ENCODE peak calls at places on chromosomes 16 and 17, in seven cellular contexts. H is HCT116, Q is ovary, F is lung, G is sigmoid colon, J is endodermal cell, X is astrocyte of the cerebellum. B is an unnamed sample.

GRCh38 chr17:38912221-38912813 is 13.1 kb upstream of the LASP1NB start:
- DNase-seq in H (no peak), Q (peak; percentile 86), F (no peak), G (peak; percentile 91), J (peak; percentile 40), X (no peak), B (peak; percentile 82)

GRCh38 chr16:16797239-16797638 is 418.3 kb downstream of the NPIPA7 start:
- DNase-seq in H (no peak), Q (no peak), F (no peak), G (no peak), J (peak; percentile 63), X (no peak), B (no peak)

GRCh38 chr16:67571981-67572431 is 9.7 kb downstream of the CTCF start:
- DNase-seq in H (no peak), Q (no peak), F (no peak), G (no peak), J (no peak), X (no peak), B (no peak)

GRCh38 chr17:76038050-76038449 is 10.9 kb upstream of the EVPL start:
- DNase-seq in H (no peak), Q (no peak), F (no peak), G (no peak), J (no peak), X (no peak), B (no peak)

GRCh38 chr16:31216116-31216469 is 842 bp downstream of the PYDC1 start:
- DNase-seq in H (no peak), Q (no peak), F (no peak), G (no peak), J (no peak), X (no peak), B (no peak)

GRCh38 chr17:39772415-39772814 is 34.7 kb downstream of the GRB7 start:
- DNase-seq in H (no peak), Q (no peak), F (no peak), G (no peak), J (peak; percentile 28), X (no peak), B (no peak)

GRCh38 chr16:49548571-49548970 is 175.0 kb downstream of the C16orf78 start:
- DNase-seq in H (no peak), Q (no peak), F (no peak), G (no peak), J (no peak), X (no peak), B (no peak)

GRCh38 chr17:49361902-49362722 is at the start of gene ZNF652:
- DNase-seq in H (peak; percentile 93), Q (peak; percentile 94), F (peak; percentile 94), G (peak; percentile 95), J (peak; percentile 100), X (peak; percentile 42), B (no peak)

GRCh38 chr17:58343131-58343530 is 8.9 kb downstream of the SUPT4H1 start:
- DNase-seq in H (no peak), Q (no peak), F (no peak), G (no peak), J (no peak), X (no peak), B (no peak)

DNA sequence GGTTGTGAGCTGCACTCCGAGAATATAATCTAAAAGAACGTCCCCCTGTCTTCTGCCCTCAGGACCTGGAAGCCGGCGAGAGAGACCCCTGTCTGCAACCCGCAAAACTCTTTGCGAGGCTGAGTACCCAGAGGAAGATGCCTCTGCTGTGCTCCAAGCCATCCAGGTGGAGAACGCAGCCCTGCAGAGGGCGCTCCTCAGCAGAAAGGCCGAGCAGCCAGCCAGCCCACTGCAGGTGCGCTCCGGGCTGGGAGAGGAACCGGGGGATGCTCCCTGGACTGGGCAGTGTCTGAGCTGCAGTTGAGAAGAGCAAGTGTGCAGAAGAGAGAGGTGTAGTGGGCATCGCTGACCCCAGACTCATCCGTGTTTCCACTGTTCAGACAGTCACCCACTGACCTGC is 148.3 kb downstream of the KATNIP start:
- DNase-seq in H (no peak), Q (no peak), F (no peak), G (no peak), J (peak; percentile 96), X (no peak), B (peak; percentile 62)
- TF ChIP-seq CTCF in H (peak; percentile 44), Q (no peak), F (no peak), G (no peak), J (peak; percentile 91), X (peak; percentile 43), B (peak; percentile 54)

GRCh38 chr16:85731179-85731578 is 19.7 kb downstream of the C16orf74 start:
- DNase-seq in H (no peak), Q (no peak), F (no peak), G (no peak), J (no peak), X (no peak), B (no peak)

GRCh38 chr16:85724936-85725335 is 26.0 kb downstream of the C16orf74 start:
- DNase-seq in H (no peak), Q (no peak), F (no peak), G (no peak), J (no peak), X (no peak), B (no peak)

GRCh38 chr16:85729907-85730465 is 20.9 kb downstream of the C16orf74 start:
- DNase-seq in H (no peak), Q (no peak), F (no peak), G (no peak), J (no peak), X (no peak), B (no peak)

GRCh38 chr16:85729452-85729851 is 21.4 kb downstream of the C16orf74 start:
- DNase-seq in H (no peak), Q (no peak), F (no peak), G (no peak), J (no peak), X (no peak), B (no peak)

GRCh38 chr16:85728879-85729278 is 22.0 kb downstream of the C16orf74 start:
- DNase-seq in H (no peak), Q (no peak), F (no peak), G (no peak), J (peak; percentile 81), X (no peak), B (no peak)
- TF ChIP-seq CTCF in H (no peak), Q (no peak), F (no peak), G (no peak), J (peak; percentile 73), X (peak; percentile 40), B (peak; percentile 47)

DNA sequence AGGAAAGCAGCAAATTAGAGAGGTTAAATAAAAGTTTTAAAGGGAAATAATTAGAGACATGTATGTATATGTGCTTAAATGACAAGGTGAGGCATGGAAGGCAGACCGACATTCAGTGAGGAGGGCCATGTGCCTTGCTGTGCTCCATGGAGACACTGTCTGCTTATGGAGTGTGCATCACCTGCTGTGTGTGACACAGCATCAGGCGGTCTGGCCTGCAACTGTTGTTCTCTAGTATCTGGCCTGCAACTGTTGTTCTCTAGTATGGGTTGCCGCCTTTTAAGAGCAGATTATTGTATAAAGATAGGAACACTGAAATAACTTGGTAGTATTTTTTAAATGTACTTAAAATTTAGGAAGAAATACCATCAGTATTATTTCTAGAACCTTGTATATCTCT is 225.1 kb downstream of the LGALS9B start:
- DNase-seq in H (no peak), Q (no peak), F (no peak), G (no peak), J (no peak), X (no peak), B (no peak)
- TF ChIP-seq CTCF in H (no peak), Q (no peak), F (no peak), G (no peak), J (no peak), X (no peak), B (no peak)

GRCh38 chr17:78042542-78042941 is 84.0 kb downstream of the TNRC6C start:
- DNase-seq in H (no peak), Q (no peak), F (no peak), G (no peak), J (no peak), X (no peak), B (no peak)
- TF ChIP-seq CTCF in H (no peak), Q (no peak), F (no peak), G (no peak), J (no peak), X (no peak), B (no peak)

GRCh38 chr16:80341242-80341641 is 199.6 kb upstream of the DYNLRB2 start:
- DNase-seq in H (no peak), Q (no peak), F (no peak), G (no peak), J (peak; percentile 57), X (no peak), B (no peak)
- TF ChIP-seq CTCF in H (no peak), Q (no peak), F (no peak), G (no peak), J (peak; percentile 85), X (no peak), B (peak; percentile 63)

B was measured in chondrocyte.